ENCODE peak calls at places on chromosomes 6 and 20, in seven cellular contexts. I is AG04449, A is GM03348, J is foreskin fibroblast, O is endothelial cell of umbilical vein, D is GM10248, W is HEK293T. G is an unnamed sample.

GRCh38 chr20:1951436-1952115 is 42.3 kb downstream of the PDYN start:
- DNase-seq in J (no peak), D (no peak), W (no peak), O (no peak), A (no peak), I (no peak), G (peak; percentile 43)

GRCh38 chr6:121055572-121056163 is 278.6 kb downstream of the TBC1D32 start:
- DNase-seq in O (peak; percentile 58), A (peak; percentile 57), J (peak; percentile 23), D (peak; percentile 15), W (peak; percentile 63), I (no peak), G (no peak)

GRCh38 chr20:38127011-38127621 is 38.0 kb downstream of the TGM2 start:
- DNase-seq in O (peak; percentile 96), D (no peak), I (no peak), W (no peak), J (peak; percentile 78), A (peak; percentile 64), G (peak; percentile 24)

GRCh38 chr6:97669191-97669651 is 386.2 kb upstream of the MMS22L start:
- DNase-seq in W (no peak), J (peak; percentile 9), O (no peak), A (peak; percentile 15), I (no peak), D (peak; percentile 73), G (no peak)

GRCh38 chr20:63744574-63745423 is 5.2 kb downstream of the SLC2A4RG start:
- DNase-seq in O (no peak), I (no peak), J (no peak), A (peak; percentile 5), W (no peak), D (peak; percentile 12), G (no peak)

GRCh38 chr20:59232618-59233017 is 67.8 kb upstream of the EDN3 start:
- DNase-seq in O (no peak), D (no peak), W (no peak), A (no peak), I (no peak), J (no peak), G (no peak)

GRCh38 chr6:6969761-6970223 is 138.0 kb upstream of the RREB1 start:
- DNase-seq in I (no peak), D (no peak), W (no peak), O (no peak), J (no peak), A (no peak), G (no peak)

GRCh38 chr20:327041-327945 is 1.9 kb downstream of the SOX12 start:
- DNase-seq in O (peak; percentile 92), J (peak; percentile 95), W (peak; percentile 83), D (peak; percentile 94), I (no peak), A (peak; percentile 97), G (peak; percentile 87)

GRCh38 chr6:34475167-34476047 is 9.5 kb downstream of the PACSIN1 start:
- DNase-seq in D (no peak), J (no peak), O (no peak), A (no peak), W (no peak), I (no peak), G (no peak)

G was measured in suprapubic skin.